ENCODE peak calls at places on chromosomes 2 and 18, in six cellular contexts. T is amygdala, K is heart left ventricle, M is amniotic epithelial cell, J is anterior cingulate cortex, X is Peyer's patch. Z is an unnamed sample.

GRCh38 chr2:219218279-219219112 is at the start of gene ABCB6:
- DNase-seq in T (peak; percentile 85), K (peak; percentile 98), M (peak; percentile 91), J (peak; percentile 96), X (peak; percentile 94), Z (peak; percentile 92)

GRCh38 chr2:64326578-64327050 is 127.3 kb upstream of the LGALSL start:
- DNase-seq in T (no peak), K (no peak), M (no peak), J (no peak), X (no peak), Z (no peak)

GRCh38 chr2:178271629-178272333 is 77.5 kb downstream of the OSBPL6 start:
- DNase-seq in T (no peak), K (peak; percentile 84), M (peak; percentile 67), J (peak; percentile 65), X (no peak), Z (peak; percentile 41)

GRCh38 chr2:219748673-219749570 is 121.5 kb downstream of the SLC4A3 start:
- DNase-seq in T (no peak), K (no peak), M (no peak), J (no peak), X (no peak), Z (no peak)

GRCh38 chr2:134301099-134301970 is 47.5 kb downstream of the MGAT5 start:
- DNase-seq in T (no peak), K (peak; percentile 22), M (peak; percentile 77), J (no peak), X (no peak), Z (peak; percentile 79)

GRCh38 chr2:84170979-84171378 is 288.1 kb downstream of the SUCLG1 start:
- DNase-seq in T (no peak), K (no peak), M (no peak), J (no peak), X (no peak), Z (no peak)

GRCh38 chr2:168253379-168253778 is 6.0 kb upstream of the STK39 start:
- DNase-seq in T (no peak), K (no peak), M (no peak), J (no peak), X (no peak), Z (no peak)

GRCh38 chr18:44823782-44824181 is 143.1 kb downstream of the SETBP1 start:
- DNase-seq in T (no peak), K (no peak), M (no peak), J (no peak), X (no peak), Z (no peak)